ENCODE peak calls at places on chromosomes 1 and 21, in six cellular contexts. V is NCI-H510A, Z is LoVo, S is ascending aorta, L is HTR-8/SVneo, W is midbrain. C is an unnamed sample.

GRCh38 chr1:159214149-159214760 is 9.6 kb downstream of the ACKR1 start:
- DNase-seq in S (no peak), W (peak), L (peak), Z (peak), V (no peak), C (no peak)

GRCh38 chr1:80987106-80987505 is 813.6 kb upstream of the ADGRL2 start:
- DNase-seq in Z (no peak), V (no peak), W (no peak), S (no peak), L (no peak), C (no peak)

GRCh38 chr1:203129501-203130231 is 2.1 kb downstream of the ADORA1 start:
- DNase-seq in S (peak), L (no peak), V (no peak), Z (no peak), W (peak), C (no peak)

GRCh38 chr1:119988316-119989067 is 81.0 kb downstream of the NOTCH2 start:
- DNase-seq in W (no peak), L (no peak), V (no peak), S (no peak), Z (no peak), C (no peak)

GRCh38 chr1:154849645-154850131 is 20.4 kb downstream of the KCNN3 start:
- DNase-seq in Z (no peak), V (no peak), L (no peak), S (no peak), W (no peak), C (no peak)

GRCh38 chr1:77281491-77282186 is at the start of gene AK5:
- DNase-seq in V (peak), L (peak), W (peak), Z (no peak), S (peak), C (peak)

GRCh38 chr1:103106426-103107321 is 1.6 kb downstream of the COL11A1 start:
- DNase-seq in L (peak), W (peak), V (no peak), Z (peak), S (peak), C (no peak)

GRCh38 chr1:161367684-161368398 is at the start of gene CFAP126:
- DNase-seq in W (peak), S (peak), L (peak), Z (no peak), V (peak), C (peak)

GRCh38 chr1:57550092-57550491 is 126.2 kb upstream of the DAB1 start:
- DNase-seq in S (no peak), W (no peak), V (peak), L (no peak), Z (no peak), C (no peak)

GRCh38 chr21:34576043-34576466 is 38.9 kb downstream of the RCAN1 start:
- DNase-seq in Z (peak), S (no peak), V (no peak), W (peak), L (no peak), C (no peak)